ENCODE peak calls at places on chromosomes 3 and 15, in six cellular contexts. A, B, L, D, G and U are unnamed samples.

GRCh38 chr3:8757551-8758518 is 11.6 kb downstream of the OXTR start:
- DNase-seq in A (no peak), B (no peak), L (no peak), D (peak), G (no peak), U (no peak)

GRCh38 chr15:42819781-42820180 is 82.9 kb upstream of the CDAN1 start:
- DNase-seq in A (no peak), B (no peak), L (no peak), D (no peak), G (no peak), U (no peak)

GRCh38 chr15:88708256-88709054 is 69.6 kb downstream of the ISG20 start:
- DNase-seq in A (no peak), B (no peak), L (no peak), D (no peak), G (peak), U (no peak)

GRCh38 chr3:123365450-123366143 is 83.3 kb downstream of the ADCY5 start:
- DNase-seq in A (no peak), B (peak), L (no peak), D (peak), G (peak), U (peak)

GRCh38 chr3:99933971-99934750 is 116.5 kb downstream of the CMSS1 start:
- DNase-seq in A (no peak), B (no peak), L (no peak), D (no peak), G (no peak), U (no peak)

GRCh38 chr3:123105201-123106189 is 38.7 kb downstream of the PDIA5 start:
- DNase-seq in A (no peak), B (no peak), L (no peak), D (no peak), G (no peak), U (no peak)

GRCh38 chr15:67043939-67044771 is 21.2 kb upstream of the SMAD3 start:
- DNase-seq in A (no peak), B (no peak), L (no peak), D (peak), G (no peak), U (no peak)

GRCh38 chr15:82663186-82663600 is 16.0 kb upstream of the CPEB1 start:
- DNase-seq in A (no peak), B (peak), L (no peak), D (no peak), G (peak), U (no peak)

GRCh38 chr3:187999821-188000220 is 154.1 kb upstream of the LPP start:
- DNase-seq in A (no peak), B (no peak), L (no peak), D (no peak), G (peak), U (no peak)

GRCh38 chr3:55487376-55488241 is 503 bp upstream of the WNT5A start:
- DNase-seq in A (peak), B (no peak), L (no peak), D (peak), G (peak), U (peak)

GRCh38 chr3:173912126-173912525 is 514.6 kb downstream of the NLGN1 start:
- DNase-seq in A (no peak), B (no peak), L (no peak), D (no peak), G (no peak), U (no peak)

GRCh38 chr3:46966811-46967210 is 9.7 kb downstream of the CCDC12 start:
- DNase-seq in A (no peak), B (no peak), L (no peak), D (no peak), G (no peak), U (no peak)

GRCh38 chr15:58378241-58379085 is 53.3 kb upstream of the LIPC start:
- DNase-seq in A (no peak), B (no peak), L (no peak), D (no peak), G (no peak), U (no peak)

GRCh38 chr3:182682263-182683229 is 110.8 kb upstream of the ATP11B start:
- DNase-seq in A (peak), B (peak), L (peak), D (peak), G (peak), U (peak)

GRCh38 chr3:17738921-17739320 is 3.5 kb downstream of the TBC1D5 start:
- DNase-seq in A (no peak), B (no peak), L (no peak), D (no peak), G (no peak), U (no peak)

GRCh38 chr15:67142142-67143092 is 77.0 kb downstream of the SMAD3 start:
- DNase-seq in A (no peak), B (no peak), L (no peak), D (no peak), G (no peak), U (no peak)

GRCh38 chr15:65828566-65828965 is 36.5 kb upstream of the DENND4A start:
- DNase-seq in A (no peak), B (no peak), L (no peak), D (no peak), G (no peak), U (no peak)

GRCh38 chr15:32646304-32646703 is 4.8 kb downstream of the SCG5 start:
- DNase-seq in A (no peak), B (no peak), L (no peak), D (no peak), G (no peak), U (no peak)

GRCh38 chr3:25532763-25533162 is 104.7 kb downstream of the RARB start:
- DNase-seq in A (no peak), B (no peak), L (no peak), D (no peak), G (peak), U (no peak)

GRCh38 chr3:110234831-110235230 is 836.8 kb upstream of the NECTIN3 start:
- DNase-seq in A (no peak), B (no peak), L (no peak), D (no peak), G (no peak), U (no peak)

GRCh38 chr3:60053518-60054265 is 1003.9 kb upstream of the CFAP20DC start:
- DNase-seq in A (no peak), B (no peak), L (no peak), D (peak), G (no peak), U (no peak)

GRCh38 chr3:127238602-127239001 is 45.7 kb downstream of the PRR23E start:
- DNase-seq in A (no peak), B (no peak), L (no peak), D (no peak), G (no peak), U (no peak)

GRCh38 chr15:27123808-27124207 is 152.8 kb downstream of the GABRG3 start:
- DNase-seq in A (no peak), B (no peak), L (no peak), D (no peak), G (no peak), U (no peak)

GRCh38 chr3:113758389-113759029 is 11.7 kb downstream of the ATP6V1A start:
- DNase-seq in A (no peak), B (no peak), L (no peak), D (no peak), G (no peak), U (no peak)

GRCh38 chr3:30610702-30611410 is 4.5 kb downstream of the TGFBR2 start:
- DNase-seq in A (no peak), B (no peak), L (no peak), D (no peak), G (no peak), U (no peak)

GRCh38 chr3:148269816-148270215 is 427.9 kb upstream of the AGTR1 start:
- DNase-seq in A (no peak), B (no peak), L (no peak), D (peak), G (peak), U (no peak)

GRCh38 chr15:38888701-38889154 is 324.1 kb upstream of the RASGRP1 start:
- DNase-seq in A (no peak), B (no peak), L (no peak), D (no peak), G (no peak), U (no peak)

GRCh38 chr3:39158138-39158715 is 4.8 kb upstream of the CSRNP1 start:
- DNase-seq in A (no peak), B (no peak), L (no peak), D (no peak), G (no peak), U (no peak)

GRCh38 chr3:150050510-150050909 is 79.8 kb upstream of the PFN2 start:
- DNase-seq in A (peak), B (no peak), L (no peak), D (no peak), G (no peak), U (no peak)

GRCh38 chr3:58441514-58442450 is 8.2 kb upstream of the PDHB start:
- DNase-seq in A (no peak), B (no peak), L (no peak), D (no peak), G (no peak), U (no peak)

GRCh38 chr3:152126260-152126659 is 142.5 kb upstream of the MBNL1 start:
- DNase-seq in A (no peak), B (no peak), L (no peak), D (no peak), G (no peak), U (no peak)

GRCh38 chr3:78724886-78725285 is 1042.9 kb downstream of the ROBO1 start:
- DNase-seq in A (no peak), B (no peak), L (no peak), D (no peak), G (peak), U (no peak)

GRCh38 chr3:9448643-9449042 is 51.2 kb downstream of the SETD5 start:
- DNase-seq in A (no peak), B (no peak), L (no peak), D (no peak), G (no peak), U (no peak)

GRCh38 chr3:157174265-157174615 is 14.3 kb upstream of the CCNL1 start:
- DNase-seq in A (peak), B (no peak), L (peak), D (no peak), G (no peak), U (no peak)

GRCh38 chr15:48897144-48897814 is 19.3 kb downstream of the EID1 start:
- DNase-seq in A (no peak), B (no peak), L (no peak), D (peak), G (no peak), U (no peak)

GRCh38 chr3:16400143-16400935 is 113.2 kb downstream of the RFTN1 start:
- DNase-seq in A (no peak), B (no peak), L (no peak), D (no peak), G (no peak), U (no peak)

GRCh38 chr3:20836801-20837200 is 650.8 kb upstream of the SGO1 start:
- DNase-seq in A (no peak), B (no peak), L (no peak), D (no peak), G (no peak), U (no peak)

GRCh38 chr3:58062469-58062868 is 54.2 kb downstream of the FLNB start:
- DNase-seq in A (no peak), B (no peak), L (no peak), D (peak), G (no peak), U (no peak)

GRCh38 chr15:64180235-64180824 is 17.5 kb upstream of the PPIB start:
- DNase-seq in A (no peak), B (no peak), L (no peak), D (no peak), G (no peak), U (no peak)